ENCODE peak calls at places on chromosomes 3 and 15, in nine cellular contexts. O, M, E, I, Q, C, L, G and S are unnamed samples.

GRCh38 chr3:11134794-11135193 is 19.5 kb upstream of the HRH1 start:
- DNase-seq in L (no peak), G (no peak), O (no peak), E (no peak), M (no peak), C (no peak), I (no peak), Q (no peak), S (no peak)

GRCh38 chr15:52789601-52790165 is 453 bp downstream of the ONECUT1 start:
- DNase-seq in E (no peak), C (peak; percentile 17), G (no peak), M (no peak), I (peak; percentile 90), O (peak; percentile 47), L (no peak), Q (peak; percentile 14), S (no peak)

GRCh38 chr3:161197855-161198836 is 23.0 kb upstream of the NMD3 start:
- DNase-seq in Q (peak; percentile 29), M (no peak), G (no peak), C (no peak), E (no peak), L (no peak), O (no peak), I (no peak), S (no peak)

GRCh38 chr3:108862865-108863798 is 40.5 kb downstream of the TRAT1 start:
- DNase-seq in L (no peak), Q (peak; percentile 79), O (no peak), G (no peak), E (peak; percentile 51), C (no peak), I (no peak), M (peak; percentile 84), S (no peak)

GRCh38 chr3:137866933-137867332 is 102.8 kb downstream of the SOX14 start:
- DNase-seq in M (no peak), Q (no peak), I (no peak), C (no peak), G (no peak), L (no peak), E (no peak), O (no peak), S (no peak)

GRCh38 chr3:72791132-72791531 is 57.1 kb downstream of the SHQ1 start:
- DNase-seq in L (no peak), C (no peak), I (no peak), O (no peak), Q (no peak), G (no peak), M (peak; percentile 16), E (no peak), S (no peak)

GRCh38 chr3:50316657-50317242 is 5.8 kb downstream of the HYAL2 start:
- DNase-seq in Q (peak; percentile 62), O (no peak), G (peak; percentile 73), I (peak; percentile 51), C (no peak), L (no peak), M (peak; percentile 85), E (no peak), S (no peak)

GRCh38 chr15:63655683-63656372 is 58.6 kb downstream of the FBXL22 start:
- DNase-seq in L (no peak), G (no peak), M (no peak), I (no peak), O (no peak), C (no peak), E (no peak), Q (no peak), S (no peak)

GRCh38 chr3:53337167-53337940 is 10.0 kb downstream of the DCP1A start:
- DNase-seq in Q (no peak), M (no peak), I (no peak), L (no peak), E (no peak), O (no peak), G (no peak), C (no peak), S (no peak)

GRCh38 chr15:71133734-71134464 is 18.6 kb downstream of the THSD4 start:
- DNase-seq in E (no peak), L (no peak), O (peak; percentile 51), G (no peak), C (no peak), I (no peak), M (no peak), Q (no peak), S (no peak)

GRCh38 chr3:25782938-25783660 is at the start of gene NGLY1:
- DNase-seq in O (peak; percentile 88), L (peak; percentile 87), M (peak; percentile 73), G (peak; percentile 80), Q (peak; percentile 83), I (peak; percentile 89), E (no peak), C (peak; percentile 85), S (no peak)

GRCh38 chr3:54131026-54131605 is 8.8 kb downstream of the CACNA2D3 start:
- DNase-seq in C (no peak), O (no peak), M (no peak), Q (no peak), G (no peak), L (no peak), E (no peak), I (no peak), S (no peak)

GRCh38 chr3:59451800-59452741 is 402.2 kb upstream of the CFAP20DC start:
- DNase-seq in E (no peak), C (no peak), G (no peak), M (no peak), I (no peak), O (no peak), Q (no peak), L (no peak), S (no peak)

GRCh38 chr3:179196098-179196497 is 47.9 kb downstream of the PIK3CA start:
- DNase-seq in Q (peak; percentile 89), L (no peak), O (no peak), M (no peak), E (peak; percentile 67), C (no peak), I (no peak), G (no peak), S (no peak)

GRCh38 chr15:89662893-89663673 is 7.8 kb upstream of the KIF7 start:
- DNase-seq in Q (peak; percentile 90), I (no peak), E (peak; percentile 68), C (no peak), O (peak; percentile 51), L (peak; percentile 77), M (peak; percentile 100), G (no peak), S (no peak)

GRCh38 chr3:74470313-74470712 is 144.1 kb downstream of the CNTN3 start:
- DNase-seq in G (no peak), L (no peak), C (no peak), I (no peak), E (no peak), O (no peak), Q (no peak), M (no peak), S (no peak)

GRCh38 chr3:128709506-128710210 is 16.3 kb upstream of the RAB7A start:
- DNase-seq in I (no peak), Q (no peak), M (no peak), O (no peak), L (no peak), G (no peak), E (no peak), C (no peak), S (no peak)

GRCh38 chr3:65334045-65334665 is 646.4 kb upstream of the ADAMTS9 start:
- DNase-seq in Q (no peak), O (no peak), L (no peak), G (no peak), I (peak; percentile 44), E (no peak), M (no peak), C (peak; percentile 7), S (no peak)

GRCh38 chr15:22866066-22866465 is 27.6 kb downstream of the NIPA2 start:
- DNase-seq in L (no peak), E (no peak), G (no peak), M (no peak), C (no peak), O (no peak), I (no peak), Q (peak; percentile 73), S (no peak)